ENCODE peak calls at places on chromosomes 5 and 9, in nine cellular contexts. One of them, this sample, is unnamed.

GRCh38 chr5:106331415-106331814 is 1339.3 kb downstream of the EFNA5 start:
- DNase-seq in mammary epithelial cell: peak; percentile 19
- DNase-seq in RWPE1: no peak
- DNase-seq in activated effector memory CD4-positive, alpha-beta T cell treated with Interleukin-2 at 50 U/mL for 16 hours: no peak
- DNase-seq in GM20000: no peak
- DNase-seq in A549: no peak
- DNase-seq in pancreas: no peak
- DNase-seq in effector memory CD4-positive, alpha-beta T cell: no peak
- DNase-seq in HuH-7: no peak
- DNase-seq in this sample: no peak

GRCh38 chr5:59259238-59259637 is 634.3 kb downstream of the PDE4D start:
- DNase-seq in GM20000: no peak
- DNase-seq in effector memory CD4-positive, alpha-beta T cell: no peak
- DNase-seq in mammary epithelial cell: no peak
- DNase-seq in activated effector memory CD4-positive, alpha-beta T cell treated with Interleukin-2 at 50 U/mL for 16 hours: no peak
- DNase-seq in pancreas: no peak
- DNase-seq in A549: no peak
- DNase-seq in HuH-7: no peak
- DNase-seq in RWPE1: no peak
- DNase-seq in this sample: no peak

GRCh38 chr5:86546050-86546449 is 71.7 kb upstream of the COX7C start:
- DNase-seq in mammary epithelial cell: no peak
- DNase-seq in HuH-7: no peak
- DNase-seq in RWPE1: no peak
- DNase-seq in activated effector memory CD4-positive, alpha-beta T cell treated with Interleukin-2 at 50 U/mL for 16 hours: no peak
- DNase-seq in pancreas: no peak
- DNase-seq in effector memory CD4-positive, alpha-beta T cell: no peak
- DNase-seq in A549: no peak
- DNase-seq in GM20000: no peak
- DNase-seq in this sample: no peak

GRCh38 chr5:59428391-59428790 is 465.1 kb downstream of the PDE4D start:
- DNase-seq in activated effector memory CD4-positive, alpha-beta T cell treated with Interleukin-2 at 50 U/mL for 16 hours: no peak
- DNase-seq in RWPE1: no peak
- DNase-seq in effector memory CD4-positive, alpha-beta T cell: no peak
- DNase-seq in A549: no peak
- DNase-seq in GM20000: no peak
- DNase-seq in pancreas: no peak
- DNase-seq in mammary epithelial cell: no peak
- DNase-seq in HuH-7: no peak
- DNase-seq in this sample: no peak

GRCh38 chr5:81450940-81451339 is 57.0 kb upstream of the ACOT12 start:
- DNase-seq in A549: no peak
- DNase-seq in HuH-7: peak; percentile 56
- DNase-seq in GM20000: no peak
- DNase-seq in effector memory CD4-positive, alpha-beta T cell: no peak
- DNase-seq in pancreas: no peak
- DNase-seq in activated effector memory CD4-positive, alpha-beta T cell treated with Interleukin-2 at 50 U/mL for 16 hours: no peak
- DNase-seq in RWPE1: peak; percentile 42
- DNase-seq in mammary epithelial cell: peak; percentile 76
- DNase-seq in this sample: no peak

GRCh38 chr9:81596671-81597426 is 92.5 kb downstream of the TLE1 start:
- DNase-seq in A549: no peak
- DNase-seq in effector memory CD4-positive, alpha-beta T cell: no peak
- DNase-seq in RWPE1: no peak
- DNase-seq in HuH-7: no peak
- DNase-seq in mammary epithelial cell: no peak
- DNase-seq in GM20000: no peak
- DNase-seq in activated effector memory CD4-positive, alpha-beta T cell treated with Interleukin-2 at 50 U/mL for 16 hours: no peak
- DNase-seq in pancreas: no peak
- DNase-seq in this sample: no peak

GRCh38 chr5:97550164-97550563 is 367.1 kb upstream of the RIOK2 start:
- DNase-seq in HuH-7: no peak
- DNase-seq in A549: no peak
- DNase-seq in RWPE1: peak; percentile 25
- DNase-seq in activated effector memory CD4-positive, alpha-beta T cell treated with Interleukin-2 at 50 U/mL for 16 hours: no peak
- DNase-seq in pancreas: no peak
- DNase-seq in GM20000: no peak
- DNase-seq in mammary epithelial cell: peak; percentile 65
- DNase-seq in effector memory CD4-positive, alpha-beta T cell: no peak
- DNase-seq in this sample: no peak

GRCh38 chr5:132828846-132829494 is 1.5 kb downstream of the SHROOM1 start:
- DNase-seq in mammary epithelial cell: no peak
- DNase-seq in effector memory CD4-positive, alpha-beta T cell: no peak
- DNase-seq in HuH-7: no peak
- DNase-seq in GM20000: no peak
- DNase-seq in A549: no peak
- DNase-seq in RWPE1: no peak
- DNase-seq in activated effector memory CD4-positive, alpha-beta T cell treated with Interleukin-2 at 50 U/mL for 16 hours: no peak
- DNase-seq in pancreas: no peak
- DNase-seq in this sample: no peak

GRCh38 chr9:35696520-35697215 is 6.9 kb upstream of the TPM2 start:
- DNase-seq in activated effector memory CD4-positive, alpha-beta T cell treated with Interleukin-2 at 50 U/mL for 16 hours: peak; percentile 39
- DNase-seq in GM20000: peak; percentile 85
- DNase-seq in RWPE1: peak; percentile 77
- DNase-seq in pancreas: peak; percentile 60
- DNase-seq in A549: peak; percentile 80
- DNase-seq in HuH-7: peak; percentile 90
- DNase-seq in effector memory CD4-positive, alpha-beta T cell: peak; percentile 40
- DNase-seq in mammary epithelial cell: peak; percentile 42
- DNase-seq in this sample: no peak

GRCh38 chr5:174306345-174307030 is 261.0 kb downstream of the NSG2 start:
- DNase-seq in mammary epithelial cell: no peak
- DNase-seq in HuH-7: no peak
- DNase-seq in RWPE1: no peak
- DNase-seq in A549: no peak
- DNase-seq in GM20000: no peak
- DNase-seq in pancreas: no peak
- DNase-seq in activated effector memory CD4-positive, alpha-beta T cell treated with Interleukin-2 at 50 U/mL for 16 hours: no peak
- DNase-seq in effector memory CD4-positive, alpha-beta T cell: no peak
- DNase-seq in this sample: no peak

GRCh38 chr5:176151286-176151685 is 86.9 kb upstream of the SIMC1 start:
- DNase-seq in mammary epithelial cell: no peak
- DNase-seq in activated effector memory CD4-positive, alpha-beta T cell treated with Interleukin-2 at 50 U/mL for 16 hours: no peak
- DNase-seq in pancreas: no peak
- DNase-seq in A549: no peak
- DNase-seq in RWPE1: no peak
- DNase-seq in effector memory CD4-positive, alpha-beta T cell: no peak
- DNase-seq in GM20000: no peak
- DNase-seq in HuH-7: no peak
- DNase-seq in this sample: no peak

GRCh38 chr9:87606921-87607521 is 109.4 kb downstream of the DAPK1 start:
- DNase-seq in mammary epithelial cell: peak; percentile 34
- DNase-seq in GM20000: no peak
- DNase-seq in effector memory CD4-positive, alpha-beta T cell: no peak
- DNase-seq in A549: peak; percentile 24
- DNase-seq in HuH-7: no peak
- DNase-seq in activated effector memory CD4-positive, alpha-beta T cell treated with Interleukin-2 at 50 U/mL for 16 hours: no peak
- DNase-seq in RWPE1: peak; percentile 73
- DNase-seq in pancreas: no peak
- DNase-seq in this sample: no peak

GRCh38 chr5:68505917-68506860 is 290.6 kb downstream of the PIK3R1 start:
- DNase-seq in A549: peak; percentile 5
- DNase-seq in HuH-7: peak; percentile 23
- DNase-seq in mammary epithelial cell: peak; percentile 37
- DNase-seq in activated effector memory CD4-positive, alpha-beta T cell treated with Interleukin-2 at 50 U/mL for 16 hours: no peak
- DNase-seq in effector memory CD4-positive, alpha-beta T cell: no peak
- DNase-seq in RWPE1: peak; percentile 67
- DNase-seq in GM20000: no peak
- DNase-seq in pancreas: no peak
- DNase-seq in this sample: no peak

GRCh38 chr9:133636902-133637301 is 739 bp downstream of the DBH start:
- DNase-seq in effector memory CD4-positive, alpha-beta T cell: no peak
- DNase-seq in GM20000: no peak
- DNase-seq in mammary epithelial cell: no peak
- DNase-seq in RWPE1: no peak
- DNase-seq in pancreas: no peak
- DNase-seq in HuH-7: no peak
- DNase-seq in activated effector memory CD4-positive, alpha-beta T cell treated with Interleukin-2 at 50 U/mL for 16 hours: no peak
- DNase-seq in A549: no peak
- DNase-seq in this sample: no peak

GRCh38 chr9:76957258-76957657 is 51.3 kb upstream of the PRUNE2 start:
- DNase-seq in GM20000: no peak
- DNase-seq in effector memory CD4-positive, alpha-beta T cell: no peak
- DNase-seq in pancreas: no peak
- DNase-seq in activated effector memory CD4-positive, alpha-beta T cell treated with Interleukin-2 at 50 U/mL for 16 hours: no peak
- DNase-seq in A549: no peak
- DNase-seq in mammary epithelial cell: no peak
- DNase-seq in RWPE1: no peak
- DNase-seq in HuH-7: no peak
- DNase-seq in this sample: no peak

GRCh38 chr9:100396769-100397168 is 30.2 kb upstream of the MSANTD3 start:
- DNase-seq in effector memory CD4-positive, alpha-beta T cell: no peak
- DNase-seq in mammary epithelial cell: no peak
- DNase-seq in GM20000: no peak
- DNase-seq in RWPE1: no peak
- DNase-seq in A549: no peak
- DNase-seq in activated effector memory CD4-positive, alpha-beta T cell treated with Interleukin-2 at 50 U/mL for 16 hours: no peak
- DNase-seq in pancreas: no peak
- DNase-seq in HuH-7: no peak
- DNase-seq in this sample: no peak

GRCh38 chr9:108606408-108606807 is 249.4 kb downstream of the ACTL7B start:
- DNase-seq in effector memory CD4-positive, alpha-beta T cell: no peak
- DNase-seq in mammary epithelial cell: peak; percentile 60
- DNase-seq in HuH-7: no peak
- DNase-seq in RWPE1: peak; percentile 26
- DNase-seq in activated effector memory CD4-positive, alpha-beta T cell treated with Interleukin-2 at 50 U/mL for 16 hours: no peak
- DNase-seq in pancreas: no peak
- DNase-seq in A549: no peak
- DNase-seq in GM20000: no peak
- DNase-seq in this sample: no peak

GRCh38 chr5:60196382-60197113 is 303.0 kb upstream of the PDE4D start:
- DNase-seq in HuH-7: no peak
- DNase-seq in activated effector memory CD4-positive, alpha-beta T cell treated with Interleukin-2 at 50 U/mL for 16 hours: no peak
- DNase-seq in A549: peak; percentile 69
- DNase-seq in pancreas: no peak
- DNase-seq in GM20000: no peak
- DNase-seq in effector memory CD4-positive, alpha-beta T cell: no peak
- DNase-seq in mammary epithelial cell: peak; percentile 97
- DNase-seq in RWPE1: peak; percentile 92
- DNase-seq in this sample: no peak

GRCh38 chr9:121822093-121823085 is 171.0 kb downstream of the DAB2IP start:
- DNase-seq in mammary epithelial cell: no peak
- DNase-seq in effector memory CD4-positive, alpha-beta T cell: no peak
- DNase-seq in A549: no peak
- DNase-seq in HuH-7: no peak
- DNase-seq in GM20000: no peak
- DNase-seq in pancreas: no peak
- DNase-seq in activated effector memory CD4-positive, alpha-beta T cell treated with Interleukin-2 at 50 U/mL for 16 hours: no peak
- DNase-seq in RWPE1: no peak
- DNase-seq in this sample: no peak

GRCh38 chr5:157476699-157477408 is 16.8 kb downstream of the NIPAL4 start:
- DNase-seq in activated effector memory CD4-positive, alpha-beta T cell treated with Interleukin-2 at 50 U/mL for 16 hours: no peak
- DNase-seq in GM20000: peak; percentile 74
- DNase-seq in mammary epithelial cell: peak; percentile 37
- DNase-seq in pancreas: no peak
- DNase-seq in effector memory CD4-positive, alpha-beta T cell: no peak
- DNase-seq in HuH-7: peak; percentile 77
- DNase-seq in A549: peak; percentile 87
- DNase-seq in RWPE1: peak; percentile 88
- DNase-seq in this sample: no peak

GRCh38 chr5:128649183-128649582 is 111.1 kb upstream of the FBN2 start:
- DNase-seq in GM20000: no peak
- DNase-seq in effector memory CD4-positive, alpha-beta T cell: no peak
- DNase-seq in HuH-7: no peak
- DNase-seq in mammary epithelial cell: no peak
- DNase-seq in activated effector memory CD4-positive, alpha-beta T cell treated with Interleukin-2 at 50 U/mL for 16 hours: no peak
- DNase-seq in A549: no peak
- DNase-seq in RWPE1: no peak
- DNase-seq in pancreas: no peak
- DNase-seq in this sample: no peak

GRCh38 chr5:169229342-169229892 is 71.5 kb downstream of the SLIT3 start:
- DNase-seq in RWPE1: no peak
- DNase-seq in activated effector memory CD4-positive, alpha-beta T cell treated with Interleukin-2 at 50 U/mL for 16 hours: no peak
- DNase-seq in HuH-7: no peak
- DNase-seq in A549: no peak
- DNase-seq in GM20000: no peak
- DNase-seq in effector memory CD4-positive, alpha-beta T cell: no peak
- DNase-seq in mammary epithelial cell: no peak
- DNase-seq in pancreas: no peak
- DNase-seq in this sample: no peak

GRCh38 chr5:60687927-60688720 is 11.8 kb downstream of the DEPDC1B start:
- DNase-seq in effector memory CD4-positive, alpha-beta T cell: no peak
- DNase-seq in mammary epithelial cell: peak; percentile 52
- DNase-seq in GM20000: peak; percentile 37
- DNase-seq in pancreas: no peak
- DNase-seq in A549: peak; percentile 50
- DNase-seq in HuH-7: peak; percentile 37
- DNase-seq in activated effector memory CD4-positive, alpha-beta T cell treated with Interleukin-2 at 50 U/mL for 16 hours: no peak
- DNase-seq in RWPE1: peak; percentile 45
- DNase-seq in this sample: no peak

GRCh38 chr5:172953776-172954189 is 5.4 kb upstream of the RPL26L1 start:
- DNase-seq in mammary epithelial cell: peak; percentile 66
- DNase-seq in activated effector memory CD4-positive, alpha-beta T cell treated with Interleukin-2 at 50 U/mL for 16 hours: no peak
- DNase-seq in RWPE1: peak; percentile 60
- DNase-seq in pancreas: no peak
- DNase-seq in HuH-7: no peak
- DNase-seq in effector memory CD4-positive, alpha-beta T cell: no peak
- DNase-seq in A549: no peak
- DNase-seq in GM20000: no peak
- DNase-seq in this sample: no peak

GRCh38 chr9:95129651-95130291 is 187.7 kb downstream of the FANCC start:
- DNase-seq in GM20000: no peak
- DNase-seq in mammary epithelial cell: no peak
- DNase-seq in RWPE1: no peak
- DNase-seq in HuH-7: no peak
- DNase-seq in pancreas: no peak
- DNase-seq in activated effector memory CD4-positive, alpha-beta T cell treated with Interleukin-2 at 50 U/mL for 16 hours: no peak
- DNase-seq in A549: no peak
- DNase-seq in effector memory CD4-positive, alpha-beta T cell: no peak
- DNase-seq in this sample: no peak

GRCh38 chr5:66850354-66851075 is 254.3 kb downstream of the MAST4 start:
- DNase-seq in GM20000: no peak
- DNase-seq in effector memory CD4-positive, alpha-beta T cell: no peak
- DNase-seq in RWPE1: peak; percentile 65
- DNase-seq in HuH-7: no peak
- DNase-seq in pancreas: no peak
- DNase-seq in A549: no peak
- DNase-seq in mammary epithelial cell: peak; percentile 94
- DNase-seq in activated effector memory CD4-positive, alpha-beta T cell treated with Interleukin-2 at 50 U/mL for 16 hours: no peak
- DNase-seq in this sample: no peak

GRCh38 chr9:133054966-133055365 is 6.8 kb upstream of the CEL start:
- DNase-seq in RWPE1: no peak
- DNase-seq in pancreas: peak; percentile 92
- DNase-seq in mammary epithelial cell: no peak
- DNase-seq in A549: no peak
- DNase-seq in HuH-7: no peak
- DNase-seq in GM20000: no peak
- DNase-seq in effector memory CD4-positive, alpha-beta T cell: no peak
- DNase-seq in activated effector memory CD4-positive, alpha-beta T cell treated with Interleukin-2 at 50 U/mL for 16 hours: no peak
- DNase-seq in this sample: no peak

GRCh38 chr5:59755476-59755875 is 138.1 kb downstream of the PDE4D start:
- DNase-seq in activated effector memory CD4-positive, alpha-beta T cell treated with Interleukin-2 at 50 U/mL for 16 hours: no peak
- DNase-seq in effector memory CD4-positive, alpha-beta T cell: no peak
- DNase-seq in GM20000: no peak
- DNase-seq in pancreas: no peak
- DNase-seq in mammary epithelial cell: no peak
- DNase-seq in A549: no peak
- DNase-seq in HuH-7: no peak
- DNase-seq in RWPE1: no peak
- DNase-seq in this sample: no peak

GRCh38 chr5:997711-998110 is 10.9 kb upstream of the NKD2 start:
- DNase-seq in GM20000: no peak
- DNase-seq in RWPE1: no peak
- DNase-seq in mammary epithelial cell: no peak
- DNase-seq in effector memory CD4-positive, alpha-beta T cell: no peak
- DNase-seq in pancreas: peak; percentile 1
- DNase-seq in HuH-7: no peak
- DNase-seq in A549: no peak
- DNase-seq in activated effector memory CD4-positive, alpha-beta T cell treated with Interleukin-2 at 50 U/mL for 16 hours: no peak
- DNase-seq in this sample: no peak

GRCh38 chr9:4425358-4426045 is 64.8 kb upstream of the SLC1A1 start:
- DNase-seq in activated effector memory CD4-positive, alpha-beta T cell treated with Interleukin-2 at 50 U/mL for 16 hours: no peak
- DNase-seq in A549: no peak
- DNase-seq in effector memory CD4-positive, alpha-beta T cell: no peak
- DNase-seq in RWPE1: no peak
- DNase-seq in HuH-7: no peak
- DNase-seq in mammary epithelial cell: no peak
- DNase-seq in GM20000: no peak
- DNase-seq in pancreas: no peak
- DNase-seq in this sample: no peak

GRCh38 chr5:112694853-112695709 is 42.6 kb upstream of the APC start:
- DNase-seq in activated effector memory CD4-positive, alpha-beta T cell treated with Interleukin-2 at 50 U/mL for 16 hours: no peak
- DNase-seq in GM20000: no peak
- DNase-seq in mammary epithelial cell: peak; percentile 42
- DNase-seq in HuH-7: no peak
- DNase-seq in effector memory CD4-positive, alpha-beta T cell: no peak
- DNase-seq in RWPE1: no peak
- DNase-seq in A549: no peak
- DNase-seq in pancreas: no peak
- DNase-seq in this sample: no peak

This sample was measured in amygdala.